ENCODE peak calls at places on chromosomes 2 and 18, in four cellular contexts. C is A549, D is sigmoid colon, B is HuH-7.5. X is an unnamed sample.

GRCh38 chr2:12636837-12637581 is 79.7 kb upstream of the TRIB2 start:
- DNase-seq in C (no peak), D (no peak), B (no peak), X (no peak)

GRCh38 chr18:69992776-69993175 is 45.1 kb upstream of the CD226 start:
- DNase-seq in B (no peak), C (no peak), D (no peak), X (no peak)

GRCh38 chr2:10584843-10585475 is 104.8 kb downstream of the NOL10 start:
- DNase-seq in C (peak), D (no peak), B (no peak), X (no peak)

GRCh38 chr2:52776571-52776970 is 991.0 kb upstream of the CHAC2 start:
- DNase-seq in D (no peak), B (no peak), C (no peak), X (no peak)

GRCh38 chr2:101398026-101398830 is 10.9 kb upstream of the CREG2 start:
- DNase-seq in C (no peak), B (no peak), D (no peak), X (no peak)

GRCh38 chr2:240329778-240330177 is 105.7 kb upstream of the GPC1 start:
- DNase-seq in C (no peak), D (no peak), B (no peak), X (no peak)

GRCh38 chr2:191631754-191632153 is 46.2 kb upstream of the NABP1 start:
- DNase-seq in C (no peak), D (peak), B (peak), X (peak)

GRCh38 chr18:78786776-78787175 is 192.8 kb upstream of the SALL3 start:
- DNase-seq in B (no peak), D (peak), C (no peak), X (no peak)

GRCh38 chr2:26401739-26402541 is at the start of gene DRC1:
- DNase-seq in B (peak), C (peak), D (peak), X (peak)

GRCh38 chr2:24404582-24404981 is 44.2 kb upstream of the ITSN2 start:
- DNase-seq in B (no peak), C (no peak), D (peak), X (no peak)

GRCh38 chr2:138432971-138433370 is 68.6 kb upstream of the SPOPL start:
- DNase-seq in C (no peak), B (no peak), D (no peak), X (no peak)

GRCh38 chr2:152406836-152407161 is 71.8 kb downstream of the FMNL2 start:
- DNase-seq in B (no peak), C (no peak), D (no peak), X (no peak)

GRCh38 chr18:42477261-42477660 is 522.2 kb downstream of the PIK3C3 start:
- DNase-seq in D (no peak), C (no peak), B (no peak), X (no peak)

GRCh38 chr2:239363946-239364637 is 36.7 kb downstream of the HDAC4 start:
- DNase-seq in C (no peak), B (no peak), D (peak), X (no peak)

GRCh38 chr2:28766070-28766469 is 14.4 kb downstream of the PPP1CB start:
- DNase-seq in B (no peak), C (no peak), D (no peak), X (no peak)

GRCh38 chr2:60553496-60553991 is at the start of gene BCL11A:
- DNase-seq in C (peak), D (peak), B (peak), X (peak)

GRCh38 chr2:121307048-121307447 is 22.0 kb upstream of the TFCP2L1 start:
- DNase-seq in C (no peak), D (no peak), B (no peak), X (no peak)

GRCh38 chr2:206962966-206963365 is 23.6 kb downstream of the CPO start:
- DNase-seq in C (no peak), B (no peak), D (no peak), X (no peak)

GRCh38 chr18:48314694-48315093 is 94.5 kb downstream of the ZBTB7C start:
- DNase-seq in B (no peak), C (no peak), D (no peak), X (no peak)

GRCh38 chr2:111168528-111168929 is 47.8 kb downstream of the BCL2L11 start:
- DNase-seq in C (peak), D (no peak), B (no peak), X (no peak)

GRCh38 chr2:110866496-110866895 is 134.1 kb downstream of the ACOXL start:
- DNase-seq in B (no peak), C (no peak), D (no peak), X (no peak)

GRCh38 chr2:239813261-239814135 is 211.6 kb downstream of the NDUFA10 start:
- DNase-seq in D (peak), B (no peak), C (no peak), X (no peak)

GRCh38 chr2:171210864-171211431 is 50.3 kb upstream of the TLK1 start:
- DNase-seq in D (no peak), C (no peak), B (no peak), X (no peak)

GRCh38 chr2:7190587-7191320 is 273.5 kb downstream of the RNF144A start:
- DNase-seq in B (no peak), C (no peak), D (no peak), X (no peak)